ENCODE peak calls at places on chromosomes 13 and 19, in five cellular contexts. X is activated CD4-positive, alpha-beta T cell treated with anti-CD3 and anti-CD28 coated beads for 48 hours; D is cardiac fibroblast; S is fibroblast of mammary gland; F is germinal center. B is an unnamed sample.

GRCh38 chr19:3380829-3381228 is 14.4 kb downstream of the NFIC start:
- DNase-seq in X (no peak), D (no peak), F (no peak), S (no peak), B (no peak)

GRCh38 chr19:38512277-38512676 is 78.8 kb downstream of the RYR1 start:
- DNase-seq in F (no peak), X (no peak), S (no peak), D (no peak), B (no peak)

GRCh38 chr19:51664997-51665396 is 18.4 kb upstream of the SIGLEC14 start:
- DNase-seq in X (no peak), D (peak; percentile 41), S (peak; percentile 37), F (no peak), B (no peak)

GRCh38 chr13:23600534-23600933 is 30.3 kb downstream of the TNFRSF19 start:
- DNase-seq in X (no peak), F (no peak), S (no peak), D (no peak), B (no peak)

GRCh38 chr19:18764591-18765051 is 26.5 kb downstream of the COMP start:
- DNase-seq in F (no peak), X (no peak), S (peak; percentile 51), D (no peak), B (no peak)

GRCh38 chr13:32545083-32545482 is 6.5 kb upstream of the N4BP2L2 start:
- DNase-seq in X (no peak), S (no peak), F (peak; percentile 36), D (no peak), B (no peak)

GRCh38 chr13:99758465-99759162 is 213.0 kb downstream of the ZIC5 start:
- DNase-seq in D (no peak), X (no peak), F (no peak), S (no peak), B (no peak)

GRCh38 chr19:58429745-58430144 is 10.2 kb downstream of the ZNF132 start:
- DNase-seq in X (no peak), D (no peak), F (no peak), S (no peak), B (no peak)

GRCh38 chr13:47990427-47990826 is 10.6 kb downstream of the SUCLA2 start:
- DNase-seq in D (no peak), X (no peak), S (no peak), F (no peak), B (no peak)

GRCh38 chr13:75010941-75011340 is 471.0 kb downstream of the TBC1D4 start:
- DNase-seq in X (no peak), S (no peak), F (no peak), D (no peak), B (no peak)

GRCh38 chr13:84894749-84895148 is 904.5 kb downstream of the SLITRK6 start:
- DNase-seq in X (no peak), F (no peak), S (no peak), D (no peak), B (no peak)

GRCh38 chr13:77952276-77952675 is 33.6 kb upstream of the EDNRB start:
- DNase-seq in X (no peak), D (no peak), S (no peak), F (no peak), B (no peak)

GRCh38 chr13:42990147-42990990 is 1.7 kb downstream of the EPSTI1 start:
- DNase-seq in D (peak; percentile 42), S (peak; percentile 56), X (no peak), F (no peak), B (no peak)

GRCh38 chr19:15869873-15870272 is 28.0 kb downstream of the CYP4F2 start:
- DNase-seq in D (no peak), S (no peak), F (no peak), X (no peak), B (no peak)

GRCh38 chr13:88919970-88920628 is 1248.9 kb downstream of the SLITRK5 start:
- DNase-seq in F (no peak), D (no peak), X (peak; percentile 41), S (no peak), B (no peak)

GRCh38 chr19:48628486-48629296 is 8.5 kb downstream of the DBP start:
- DNase-seq in S (no peak), X (no peak), F (no peak), D (no peak), B (no peak)

GRCh38 chr19:16496613-16496983 is 404 bp downstream of the C19orf44 start:
- DNase-seq in D (peak; percentile 75), F (no peak), S (peak; percentile 69), X (no peak), B (no peak)

GRCh38 chr13:20891768-20892167 is 10.8 kb downstream of the XPO4 start:
- DNase-seq in D (no peak), S (no peak), F (no peak), X (no peak), B (no peak)

GRCh38 chr13:77697208-77698103 is at the start of gene SLAIN1:
- DNase-seq in X (peak; percentile 84), D (no peak), S (peak; percentile 5), F (peak; percentile 92), B (peak; percentile 89)

GRCh38 chr13:74452176-74452575 is 318.0 kb upstream of the KLF12 start:
- DNase-seq in F (no peak), S (no peak), D (peak; percentile 64), X (no peak), B (no peak)

GRCh38 chr19:2798733-2799132 is 13.4 kb downstream of the THOP1 start:
- DNase-seq in S (peak; percentile 23), X (no peak), F (no peak), D (no peak), B (peak; percentile 57)

GRCh38 chr19:4713384-4713951 is 10.2 kb downstream of the DPP9 start:
- DNase-seq in S (peak; percentile 99), F (no peak), D (peak; percentile 99), X (no peak), B (no peak)

GRCh38 chr13:112756967-112757758 is 67.3 kb downstream of the ATP11A start:
- DNase-seq in S (peak; percentile 45), X (no peak), D (no peak), F (no peak), B (no peak)

GRCh38 chr19:45498411-45499195 is at the start of gene PPM1N:
- DNase-seq in F (peak; percentile 78), X (peak; percentile 74), S (no peak), D (peak; percentile 28), B (peak; percentile 72)

GRCh38 chr19:56927791-56928207 is 87.3 kb upstream of the PEG3 start:
- DNase-seq in F (no peak), S (no peak), X (no peak), D (no peak), B (no peak)

GRCh38 chr13:21668665-21669599 is 1.9 kb upstream of the FGF9 start:
- DNase-seq in X (peak; percentile 37), F (peak; percentile 41), D (peak; percentile 27), S (peak; percentile 24), B (peak; percentile 34)

GRCh38 chr13:35898041-35898440 is 233.1 kb downstream of the DCLK1 start:
- DNase-seq in X (no peak), F (no peak), D (no peak), S (no peak), B (no peak)

GRCh38 chr13:77729502-77730221 is 32.2 kb downstream of the SLAIN1 start:
- DNase-seq in D (no peak), S (no peak), X (peak; percentile 51), F (no peak), B (no peak)

GRCh38 chr13:113668491-113668971 is 1.5 kb downstream of the GRK1 start:
- DNase-seq in D (no peak), S (no peak), X (no peak), F (no peak), B (no peak)

GRCh38 chr13:51519839-51520238 is 64.4 kb upstream of the WDFY2 start:
- DNase-seq in D (peak; percentile 79), S (peak; percentile 77), F (no peak), X (no peak), B (no peak)

GRCh38 chr13:101424381-101425155 is 8.3 kb upstream of the NALCN start:
- DNase-seq in X (no peak), D (no peak), F (no peak), S (no peak), B (no peak)

GRCh38 chr19:13398780-13399726 is 107.2 kb downstream of the CACNA1A start:
- DNase-seq in D (peak; percentile 97), F (no peak), S (peak; percentile 98), X (no peak), B (no peak)

GRCh38 chr19:10713317-10713716 is 4.6 kb upstream of the DNM2 start:
- DNase-seq in S (no peak), F (no peak), D (no peak), X (no peak), B (no peak)

GRCh38 chr19:39080431-39080830 is 3.7 kb upstream of the ACP7 start:
- DNase-seq in D (no peak), X (no peak), F (no peak), S (no peak), B (no peak)

GRCh38 chr19:47315125-47315821 is 5.6 kb downstream of the C5AR1 start:
- DNase-seq in D (peak; percentile 99), S (peak; percentile 100), F (no peak), X (peak; percentile 62), B (peak; percentile 89)

GRCh38 chr13:109666656-109667448 is 119.5 kb downstream of the IRS2 start:
- DNase-seq in X (no peak), F (no peak), D (peak; percentile 62), S (peak; percentile 21), B (no peak)

GRCh38 chr19:30082168-30082567 is 140.1 kb downstream of the URI1 start:
- DNase-seq in X (no peak), F (no peak), S (no peak), D (no peak), B (no peak)

GRCh38 chr13:100389617-100390016 is 199.0 kb downstream of the GGACT start:
- DNase-seq in X (no peak), D (no peak), F (no peak), S (no peak), B (no peak)

GRCh38 chr19:2575734-2576481 is 100.0 kb downstream of the GADD45B start:
- DNase-seq in F (no peak), D (peak; percentile 97), S (peak; percentile 96), X (no peak), B (no peak)